ENCODE peak calls at places on chromosomes 2 and 18, in four cellular contexts. H is stimulated activated CD4-positive, alpha-beta T cell treated with anti-CD3 and anti-CD28 coated beads, TNF-alpha, amount 100 ng/mL, for 24 hours; M is stomach; R is IMR-90. O is an unnamed sample.

GRCh38 chr2:6966541-6966940 is 49.3 kb downstream of the RNF144A start:
- DNase-seq in M (no peak), H (no peak), R (no peak), O (no peak)

GRCh38 chr2:232937278-232937906 is 67.3 kb downstream of the SNORC start:
- DNase-seq in R (peak; percentile 55), M (no peak), H (no peak), O (no peak)

GRCh38 chr2:222733846-222734689 is 62.6 kb downstream of the MOGAT1 start:
- DNase-seq in R (no peak), M (no peak), H (no peak), O (peak; percentile 92)

GRCh38 chr18:40046596-40046995 is 1908.4 kb upstream of the PIK3C3 start:
- DNase-seq in R (no peak), M (no peak), H (no peak), O (no peak)

GRCh38 chr2:230537531-230537976 is 121.6 kb downstream of the SP100 start:
- DNase-seq in M (no peak), R (no peak), H (peak; percentile 18), O (no peak)

GRCh38 chr18:55272510-55273243 is 313.4 kb upstream of the CCDC68 start:
- DNase-seq in M (no peak), H (no peak), R (peak; percentile 84), O (no peak)

GRCh38 chr2:230520061-230520874 is 104.3 kb downstream of the SP100 start:
- DNase-seq in R (no peak), H (no peak), M (no peak), O (no peak)

GRCh38 chr2:127649684-127650040 is 3.7 kb downstream of the GPR17 start:
- DNase-seq in H (peak; percentile 78), R (peak; percentile 77), M (peak; percentile 85), O (no peak)

GRCh38 chr2:236172866-236173733 is 4.9 kb upstream of the GBX2 start:
- DNase-seq in M (no peak), R (no peak), H (no peak), O (no peak)

GRCh38 chr2:218023636-218024035 is 20.8 kb upstream of the TNS1 start:
- DNase-seq in R (no peak), M (no peak), H (no peak), O (peak; percentile 15)

GRCh38 chr2:135829420-135829983 is 7.5 kb downstream of the LCT start:
- DNase-seq in H (no peak), M (no peak), R (no peak), O (no peak)

GRCh38 chr2:134108124-134108523 is 145.7 kb upstream of the MGAT5 start:
- DNase-seq in H (no peak), R (no peak), M (no peak), O (no peak)

GRCh38 chr18:42275138-42275535 is 320.1 kb downstream of the PIK3C3 start:
- DNase-seq in H (no peak), M (no peak), R (no peak), O (no peak)

GRCh38 chr2:201644001-201644400 is 698 bp upstream of the TMEM237 start:
- DNase-seq in H (no peak), R (peak; percentile 26), M (no peak), O (peak; percentile 62)

GRCh38 chr2:46829240-46829970 is 86.2 kb downstream of the MCFD2 start:
- DNase-seq in R (no peak), H (no peak), M (no peak), O (no peak)

GRCh38 chr2:19883486-19883885 is 18.3 kb downstream of the TTC32 start:
- DNase-seq in M (no peak), H (no peak), R (no peak), O (no peak)

GRCh38 chr2:49403722-49404507 is 249.6 kb upstream of the FSHR start:
- DNase-seq in M (no peak), H (no peak), R (no peak), O (no peak)

GRCh38 chr18:61475931-61476330 is 142.7 kb downstream of the CDH20 start:
- DNase-seq in M (no peak), R (no peak), H (no peak), O (no peak)

GRCh38 chr2:159029936-159030335 is 61.5 kb downstream of the TANC1 start:
- DNase-seq in H (no peak), M (no peak), R (no peak), O (no peak)

GRCh38 chr2:17607379-17607778 is 66.9 kb downstream of the VSNL1 start:
- DNase-seq in R (no peak), M (no peak), H (no peak), O (no peak)

GRCh38 chr2:233147829-233148167 is 87.7 kb downstream of the INPP5D start:
- DNase-seq in M (no peak), H (no peak), R (no peak), O (no peak)

GRCh38 chr2:61178603-61179545 is 16.9 kb downstream of the C2orf74 start:
- DNase-seq in H (peak; percentile 12), R (peak; percentile 61), M (no peak), O (no peak)

GRCh38 chr2:8554296-8554806 is 127.5 kb upstream of the ID2 start:
- DNase-seq in H (no peak), M (peak; percentile 22), R (no peak), O (no peak)

GRCh38 chr2:30801821-30802455 is 5.3 kb downstream of the CAPN13 start:
- DNase-seq in R (no peak), H (no peak), M (no peak), O (no peak)

GRCh38 chr2:82234283-82234682 is 1929.7 kb upstream of the LRRTM1 start:
- DNase-seq in R (no peak), M (no peak), H (no peak), O (no peak)

GRCh38 chr2:3666613-3666975 is 8.6 kb downstream of the ALLC start:
- DNase-seq in R (no peak), H (no peak), M (no peak), O (no peak)

GRCh38 chr2:202069189-202070050 is 3.6 kb upstream of the KIAA2012 start:
- DNase-seq in R (no peak), H (no peak), M (no peak), O (no peak)

GRCh38 chr2:192687000-192687399 is 492.3 kb upstream of the TMEFF2 start:
- DNase-seq in R (no peak), H (no peak), M (no peak), O (no peak)

GRCh38 chr2:70283500-70284191 is 9.9 kb downstream of the SNRPG start:
- DNase-seq in M (no peak), H (no peak), R (no peak), O (no peak)

GRCh38 chr2:99072556-99072955 is 69.0 kb upstream of the C2orf15 start:
- DNase-seq in M (no peak), R (no peak), H (no peak), O (no peak)

GRCh38 chr18:53739700-53740099 is 484.8 kb downstream of the MBD2 start:
- DNase-seq in H (no peak), M (no peak), R (no peak), O (no peak)

GRCh38 chr2:185291035-185291647 is 447.5 kb upstream of the FSIP2 start:
- DNase-seq in M (peak; percentile 71), R (peak; percentile 10), H (peak; percentile 9), O (peak; percentile 58)

GRCh38 chr18:8424917-8425725 is 184.1 kb upstream of the RAB12 start:
- DNase-seq in M (no peak), R (peak; percentile 75), H (no peak), O (no peak)

GRCh38 chr2:67213270-67213670 is 183.9 kb upstream of the ETAA1 start:
- DNase-seq in H (no peak), M (no peak), R (no peak), O (no peak)

GRCh38 chr2:212364106-212364505 is 174.5 kb downstream of the ERBB4 start:
- DNase-seq in M (no peak), H (no peak), R (no peak), O (no peak)

GRCh38 chr2:121727332-121727731 is 9.3 kb downstream of the NIFK start:
- DNase-seq in R (no peak), H (no peak), M (no peak), O (no peak)

GRCh38 chr2:112787729-112788401 is 3.6 kb upstream of the IL1A start:
- DNase-seq in M (no peak), R (no peak), H (no peak), O (no peak)

O was measured in breast epithelium.